ENCODE peak calls at places on chromosomes 3 and 15, in ten cellular contexts. M, J, B, P, Q, L, Z, A, D and Y are unnamed samples.

GRCh38 chr15:31792611-31793199 is 237.6 kb upstream of the CHRNA7 start:
- DNase-seq in M (no peak), J (no peak), B (no peak), P (peak), Q (no peak), L (no peak), Z (no peak), A (no peak), D (no peak), Y (no peak)

GRCh38 chr3:49661281-49661680 is 12.9 kb upstream of the APEH start:
- DNase-seq in M (no peak), J (no peak), B (no peak), P (no peak), Q (no peak), L (no peak), Z (no peak), A (no peak), D (no peak), Y (no peak)

GRCh38 chr3:148790370-148790769 is 37.2 kb upstream of the CPB1 start:
- DNase-seq in M (no peak), J (no peak), B (no peak), P (no peak), Q (no peak), L (no peak), Z (no peak), A (peak), D (no peak), Y (no peak)

GRCh38 chr3:135513106-135514063 is 452.1 kb upstream of the PPP2R3A start:
- DNase-seq in M (no peak), J (no peak), B (peak), P (peak), Q (peak), L (peak), Z (no peak), A (peak), D (no peak), Y (no peak)

GRCh38 chr15:32878849-32879795 is 161.3 kb downstream of the GREM1 start:
- DNase-seq in M (no peak), J (no peak), B (no peak), P (no peak), Q (no peak), L (no peak), Z (no peak), A (no peak), D (no peak), Y (no peak)

GRCh38 chr15:76147906-76148553 is 88.2 kb downstream of the TMEM266 start:
- DNase-seq in M (peak), J (no peak), B (peak), P (peak), Q (peak), L (peak), Z (peak), A (peak), D (peak), Y (peak)

GRCh38 chr3:125032100-125032643 is 23.6 kb downstream of the HEG1 start:
- DNase-seq in M (no peak), J (no peak), B (peak), P (peak), Q (no peak), L (peak), Z (no peak), A (peak), D (no peak), Y (no peak)

GRCh38 chr15:34609658-34610057 is 26.2 kb upstream of the GOLGA8B start:
- DNase-seq in M (peak), J (no peak), B (no peak), P (no peak), Q (no peak), L (no peak), Z (no peak), A (no peak), D (no peak), Y (no peak)

GRCh38 chr15:34999906-35000305 is 11.8 kb upstream of the ZNF770 start:
- DNase-seq in M (no peak), J (no peak), B (no peak), P (no peak), Q (peak), L (peak), Z (no peak), A (no peak), D (no peak), Y (no peak)

GRCh38 chr3:17195192-17195611 is 310.4 kb downstream of the PLCL2 start:
- DNase-seq in M (no peak), J (no peak), B (no peak), P (no peak), Q (peak), L (peak), Z (no peak), A (no peak), D (no peak), Y (no peak)

GRCh38 chr3:116815831-116816588 is 106.4 kb downstream of the TUSC7 start:
- DNase-seq in M (no peak), J (no peak), B (no peak), P (peak), Q (peak), L (no peak), Z (no peak), A (no peak), D (no peak), Y (no peak)

GRCh38 chr3:186109897-186110803 is 1.3 kb upstream of the ETV5 start:
- DNase-seq in M (peak), J (no peak), B (peak), P (peak), Q (no peak), L (peak), Z (no peak), A (peak), D (no peak), Y (peak)

GRCh38 chr3:101802179-101802578 is 23.2 kb downstream of the NXPE3 start:
- DNase-seq in M (no peak), J (no peak), B (no peak), P (no peak), Q (no peak), L (no peak), Z (no peak), A (no peak), D (no peak), Y (no peak)

GRCh38 chr15:75347222-75348033 is 589 bp downstream of the NEIL1 start:
- DNase-seq in M (peak), J (no peak), B (peak), P (peak), Q (no peak), L (no peak), Z (peak), A (peak), D (no peak), Y (peak)

GRCh38 chr15:38176155-38176554 is 76.5 kb upstream of the SPRED1 start:
- DNase-seq in M (no peak), J (no peak), B (no peak), P (no peak), Q (peak), L (no peak), Z (no peak), A (no peak), D (no peak), Y (no peak)

GRCh38 chr15:85834651-85835050 is 39.9 kb upstream of the KLHL25 start:
- DNase-seq in M (no peak), J (no peak), B (no peak), P (no peak), Q (no peak), L (no peak), Z (no peak), A (no peak), D (no peak), Y (no peak)

GRCh38 chr3:14485981-14486380 is 54.2 kb downstream of the GRIP2 start:
- DNase-seq in M (no peak), J (no peak), B (no peak), P (no peak), Q (no peak), L (no peak), Z (no peak), A (no peak), D (no peak), Y (no peak)

GRCh38 chr3:45224824-45225464 is 1.1 kb downstream of the TMEM158 start:
- DNase-seq in M (peak), J (no peak), B (peak), P (peak), Q (peak), L (peak), Z (no peak), A (peak), D (no peak), Y (peak)

GRCh38 chr3:13513913-13514517 is 33.9 kb downstream of the HDAC11 start:
- DNase-seq in M (no peak), J (no peak), B (no peak), P (no peak), Q (no peak), L (no peak), Z (no peak), A (no peak), D (no peak), Y (peak)

GRCh38 chr15:97224191-97224641 is 736.3 kb upstream of the ARRDC4 start:
- DNase-seq in M (no peak), J (no peak), B (no peak), P (no peak), Q (no peak), L (no peak), Z (no peak), A (no peak), D (no peak), Y (peak)

GRCh38 chr3:139202226-139202958 is 141.4 kb upstream of the MRPS22 start:
- DNase-seq in M (no peak), J (peak), B (peak), P (peak), Q (no peak), L (no peak), Z (no peak), A (peak), D (no peak), Y (no peak)

GRCh38 chr15:73832657-73833056 is 40.7 kb upstream of the TBC1D21 start:
- DNase-seq in M (no peak), J (no peak), B (no peak), P (peak), Q (no peak), L (no peak), Z (no peak), A (no peak), D (no peak), Y (no peak)

GRCh38 chr3:29145370-29145769 is 135.5 kb upstream of the RBMS3 start:
- DNase-seq in M (no peak), J (no peak), B (no peak), P (no peak), Q (no peak), L (no peak), Z (no peak), A (no peak), D (no peak), Y (no peak)

GRCh38 chr3:177483182-177483967 is 286.1 kb upstream of the TBL1XR1 start:
- DNase-seq in M (no peak), J (peak), B (no peak), P (peak), Q (no peak), L (peak), Z (no peak), A (no peak), D (no peak), Y (no peak)

GRCh38 chr3:41974223-41974622 is 12.3 kb upstream of the ULK4 start:
- DNase-seq in M (no peak), J (no peak), B (no peak), P (no peak), Q (no peak), L (no peak), Z (no peak), A (no peak), D (no peak), Y (no peak)

GRCh38 chr15:95946946-95947345 is 383.6 kb upstream of the NR2F2 start:
- DNase-seq in M (no peak), J (no peak), B (no peak), P (peak), Q (no peak), L (no peak), Z (no peak), A (no peak), D (no peak), Y (no peak)

GRCh38 chr3:189727898-189728297 is 96.7 kb downstream of the TP63 start:
- DNase-seq in M (no peak), J (no peak), B (no peak), P (no peak), Q (peak), L (peak), Z (no peak), A (no peak), D (no peak), Y (no peak)

GRCh38 chr3:52532838-52533622 is 627 bp downstream of the NT5DC2 start:
- DNase-seq in M (peak), J (no peak), B (no peak), P (peak), Q (peak), L (no peak), Z (no peak), A (peak), D (no peak), Y (no peak)

GRCh38 chr3:181941250-181941649 is 229.5 kb downstream of the SOX2 start:
- DNase-seq in M (no peak), J (no peak), B (peak), P (no peak), Q (no peak), L (no peak), Z (no peak), A (peak), D (no peak), Y (no peak)

GRCh38 chr3:122458992-122459391 is 43.1 kb upstream of the WDR5B start:
- DNase-seq in M (no peak), J (no peak), B (peak), P (no peak), Q (peak), L (no peak), Z (no peak), A (peak), D (no peak), Y (no peak)

GRCh38 chr3:120052685-120053084 is 41.6 kb downstream of the GSK3B start:
- DNase-seq in M (no peak), J (no peak), B (no peak), P (no peak), Q (no peak), L (no peak), Z (no peak), A (no peak), D (no peak), Y (no peak)

GRCh38 chr3:70989174-70989573 is 594.4 kb downstream of the FOXP1 start:
- DNase-seq in M (no peak), J (no peak), B (no peak), P (no peak), Q (peak), L (no peak), Z (no peak), A (no peak), D (no peak), Y (no peak)

GRCh38 chr3:157447026-157447694 is 10.5 kb downstream of the PTX3 start:
- DNase-seq in M (no peak), J (no peak), B (peak), P (no peak), Q (peak), L (no peak), Z (no peak), A (peak), D (no peak), Y (no peak)

GRCh38 chr3:152269423-152270144 is 855 bp downstream of the MBNL1 start:
- DNase-seq in M (peak), J (no peak), B (peak), P (peak), Q (peak), L (peak), Z (peak), A (peak), D (no peak), Y (peak)